ENCODE peak calls at places on chromosomes 3 and 15, in six cellular contexts. P is MM.1S, V is fibroblast of lung, K is neural progenitor cell, R is hepatocyte, Y is GM23248. O is an unnamed sample. For H4K20me1, the result is how much of the 10 kb centered on the place peaks cover.

GRCh38 chr3:71893702-71894479 is 108.9 kb upstream of the PROK2 start:
- DNase-seq in P (no peak), V (no peak), K (no peak), R (no peak), Y (no peak), O (no peak)

GRCh38 chr3:53970656-53971055 is 79.0 kb upstream of the SELENOK start:
- DNase-seq in P (no peak), V (no peak), K (peak), R (peak), Y (no peak), O (no peak)

GRCh38 chr3:49602877-49603411 is 48.7 kb downstream of the BSN start:
- DNase-seq in P (no peak), V (no peak), K (no peak), R (no peak), Y (no peak), O (no peak)

GRCh38 chr3:194243172-194243861 is 107.4 kb downstream of the HES1 start:
- DNase-seq in P (no peak), V (no peak), K (no peak), R (no peak), Y (no peak), O (no peak)

GRCh38 chr15:70362911-70363310 is 265.2 kb upstream of the TLE3 start:
- DNase-seq in P (no peak), V (peak), K (peak), R (peak), Y (peak), O (peak)

GRCh38 chr15:57158997-57159668 is 217.2 kb upstream of the CGNL1 start:
- DNase-seq in P (no peak), V (peak), K (no peak), R (no peak), Y (no peak), O (no peak)

GRCh38 chr3:129560931-129561594 is 18.1 kb downstream of the H1-8 start:
- DNase-seq in P (no peak), V (peak), K (no peak), R (peak), Y (peak), O (no peak)

GRCh38 chr15:69749797-69750196 is 297.2 kb downstream of the RPLP1 start:
- DNase-seq in P (peak), V (peak), K (no peak), R (no peak), Y (no peak), O (peak)

GRCh38 chr15:69474846-69475455 is 22.3 kb downstream of the RPLP1 start:
- DNase-seq in P (no peak), V (no peak), K (no peak), R (no peak), Y (peak), O (no peak)

GRCh38 chr3:29137601-29138000 is 143.3 kb upstream of the RBMS3 start:
- DNase-seq in P (no peak), V (no peak), K (no peak), R (no peak), Y (no peak), O (no peak)

GRCh38 chr15:52787123-52787503 is 3.0 kb downstream of the ONECUT1 start:
- DNase-seq in P (no peak), V (no peak), K (peak), R (no peak), Y (no peak), O (no peak)

GRCh38 chr15:67456677-67457529 is 64.0 kb upstream of the C15orf61 start:
- DNase-seq in P (peak), V (peak), K (peak), R (peak), Y (peak), O (peak)

GRCh38 chr3:115706311-115706829 is 83.1 kb downstream of the GAP43 start:
- DNase-seq in P (no peak), V (no peak), K (no peak), R (peak), Y (no peak), O (no peak)

GRCh38 chr3:129007792-129008191 is 6.7 kb downstream of the EFCC1 start:
- DNase-seq in P (no peak), V (no peak), K (no peak), R (no peak), Y (no peak), O (no peak)

GRCh38 chr3:65347166-65347565 is 659.4 kb upstream of the ADAMTS9 start:
- DNase-seq in P (no peak), V (no peak), K (no peak), R (no peak), Y (no peak), O (no peak)

GRCh38 chr3:58824285-58824684 is 157.7 kb upstream of the FAM3D start:
- DNase-seq in P (no peak), V (peak), K (peak), R (peak), Y (peak), O (peak)

GRCh38 chr3:182500294-182500693 is 293.0 kb upstream of the ATP11B start:
- DNase-seq in P (no peak), V (no peak), K (peak), R (no peak), Y (no peak), O (no peak)

GRCh38 chr3:57596495-57597239 is 477 bp downstream of the ARF4 start:
- DNase-seq in P (peak), V (peak), K (peak), R (peak), Y (peak), O (peak)
- H4K20me1 ChIP-seq in P (under half), V (under half), K (under half), R (under half), Y (under half), O (under half)

GRCh38 chr3:64152100-64152499 is 73.2 kb downstream of the PRICKLE2 start:
- DNase-seq in P (no peak), V (peak), K (no peak), R (peak), Y (peak), O (no peak)

GRCh38 chr3:64149886-64150285 is 75.4 kb downstream of the PRICKLE2 start:
- DNase-seq in P (no peak), V (no peak), K (no peak), R (no peak), Y (no peak), O (no peak)

GRCh38 chr3:64150527-64151238 is 74.6 kb downstream of the PRICKLE2 start:
- DNase-seq in P (no peak), V (peak), K (no peak), R (peak), Y (peak), O (no peak)

GRCh38 chr3:64152676-64153466 is 72.4 kb downstream of the PRICKLE2 start:
- DNase-seq in P (no peak), V (no peak), K (no peak), R (no peak), Y (no peak), O (no peak)

GRCh38 chr3:64151335-64151871 is 73.9 kb downstream of the PRICKLE2 start:
- DNase-seq in P (no peak), V (peak), K (no peak), R (no peak), Y (no peak), O (no peak)
- H4K20me1 ChIP-seq in P (under half), V (under half), K (under half), R (under half), Y (under half), O (under half)

DNA sequence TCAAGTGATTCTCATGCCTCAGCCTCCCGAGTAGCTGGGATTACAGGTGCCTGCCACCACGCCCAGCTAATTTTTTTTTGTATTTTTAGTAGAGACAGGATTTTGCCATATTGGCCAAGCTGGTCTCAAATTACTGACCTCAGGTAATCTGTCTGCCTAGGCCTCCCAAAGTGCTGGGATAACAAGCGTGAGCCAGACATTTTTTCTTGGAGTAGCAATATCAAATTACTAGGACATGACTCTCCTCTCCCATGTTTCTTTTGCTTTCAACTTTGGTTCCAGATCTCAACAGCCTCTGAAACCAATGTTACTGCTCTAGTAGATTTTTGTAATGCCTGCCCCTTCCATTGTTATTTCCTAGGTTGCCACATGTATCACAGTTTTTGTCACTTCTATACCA is 462.0 kb downstream of the GBE1 start:
- DNase-seq in P (no peak), V (no peak), K (no peak), R (no peak), Y (no peak), O (no peak)
- H4K20me1 ChIP-seq in P (under half), V (under half), K (under half), R (under half), Y (under half), O (under half)

GRCh38 chr15:23572844-23573243 is 7.4 kb downstream of the MKRN3 start:
- DNase-seq in P (no peak), V (no peak), K (no peak), R (no peak), Y (no peak), O (no peak)

GRCh38 chr15:23569513-23569912 is 4.0 kb downstream of the MKRN3 start:
- DNase-seq in P (no peak), V (no peak), K (no peak), R (no peak), Y (no peak), O (no peak)

GRCh38 chr15:23566070-23567050 is 886 bp downstream of the MKRN3 start:
- DNase-seq in P (no peak), V (peak), K (no peak), R (no peak), Y (no peak), O (no peak)

GRCh38 chr15:23567921-23568320 is 2.4 kb downstream of the MKRN3 start:
- DNase-seq in P (no peak), V (no peak), K (no peak), R (no peak), Y (no peak), O (no peak)

DNA sequence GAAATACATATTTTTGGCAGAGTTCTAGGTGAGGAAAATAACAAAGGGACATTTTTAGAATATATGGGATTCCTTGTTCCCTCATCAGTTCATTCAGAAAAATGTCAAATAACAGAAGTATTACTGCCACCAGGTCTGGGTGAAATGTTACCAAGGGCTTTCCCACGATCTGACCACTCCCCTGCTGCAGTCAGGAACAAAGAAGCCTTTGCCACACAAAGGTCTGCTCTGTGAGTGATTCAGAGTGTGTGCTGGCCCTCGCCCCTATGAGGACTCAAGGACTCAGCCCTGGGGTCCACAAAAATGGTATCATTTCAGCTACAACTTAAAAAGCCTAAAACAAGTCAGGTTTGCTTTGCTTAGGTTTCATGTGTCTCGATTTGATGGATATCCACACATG is 5.0 kb downstream of the MKRN3 start:
- DNase-seq in P (no peak), V (no peak), K (peak), R (no peak), Y (no peak), O (no peak)
- H4K20me1 ChIP-seq in P (under half), V (under half), K (under half), R (under half), Y (under half), O (under half)

DNA sequence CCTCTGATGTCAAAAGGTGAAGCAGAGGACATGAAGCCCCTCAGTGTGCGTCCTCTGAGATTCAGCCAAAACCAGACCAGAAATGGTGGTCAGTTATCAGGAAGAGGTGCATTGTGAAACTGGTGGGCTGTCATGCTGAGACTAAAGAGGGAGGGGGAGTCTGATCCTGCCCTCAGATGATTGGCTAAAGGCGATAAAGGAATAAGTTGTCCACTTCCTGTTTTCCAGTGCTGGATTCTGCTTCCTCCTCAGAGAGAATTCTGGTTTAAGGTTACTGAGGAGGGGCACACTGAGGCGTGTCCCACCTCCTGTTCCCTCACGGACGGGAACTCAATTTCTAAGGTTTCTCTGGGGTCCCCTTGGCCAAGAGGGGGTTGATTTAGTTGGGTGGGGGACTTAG is 97.0 kb upstream of the UBE3A start:
- DNase-seq in P (no peak), V (no peak), K (no peak), R (no peak), Y (no peak), O (no peak)
- H4K20me1 ChIP-seq in P (under half), V (under half), K (under half), R (under half), Y (under half), O (under half)

DNA sequence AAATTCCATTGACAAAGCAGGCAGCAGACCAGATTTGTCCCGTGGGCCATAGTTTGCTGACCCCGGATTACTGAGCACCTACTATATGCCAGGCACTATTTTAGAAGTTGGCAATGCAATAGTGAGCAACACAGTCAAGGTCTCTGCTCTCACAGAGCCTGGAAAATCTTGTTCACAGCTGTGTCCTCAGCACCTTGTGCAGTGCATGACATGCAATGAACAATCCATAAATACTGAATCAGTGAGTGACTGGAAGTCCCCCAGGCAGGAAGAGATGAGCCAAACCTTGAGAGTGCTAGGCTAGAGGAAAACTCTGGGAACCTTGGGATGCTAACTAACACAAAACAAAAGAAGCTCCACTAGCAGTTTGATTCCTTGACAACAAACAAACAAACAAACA is 14.4 kb downstream of the TM4SF1 start:
- DNase-seq in P (no peak), V (no peak), K (no peak), R (no peak), Y (peak), O (no peak)
- H4K20me1 ChIP-seq in P (under half), V (under half), K (under half), R (under half), Y (under half), O (under half)

GRCh38 chr3:141491081-141491480 is 4.3 kb downstream of the RASA2 start:
- DNase-seq in P (no peak), V (no peak), K (no peak), R (no peak), Y (no peak), O (no peak)
- H4K20me1 ChIP-seq in P (under half), V (under half), K (half or more), R (under half), Y (under half), O (half or more)

DNA sequence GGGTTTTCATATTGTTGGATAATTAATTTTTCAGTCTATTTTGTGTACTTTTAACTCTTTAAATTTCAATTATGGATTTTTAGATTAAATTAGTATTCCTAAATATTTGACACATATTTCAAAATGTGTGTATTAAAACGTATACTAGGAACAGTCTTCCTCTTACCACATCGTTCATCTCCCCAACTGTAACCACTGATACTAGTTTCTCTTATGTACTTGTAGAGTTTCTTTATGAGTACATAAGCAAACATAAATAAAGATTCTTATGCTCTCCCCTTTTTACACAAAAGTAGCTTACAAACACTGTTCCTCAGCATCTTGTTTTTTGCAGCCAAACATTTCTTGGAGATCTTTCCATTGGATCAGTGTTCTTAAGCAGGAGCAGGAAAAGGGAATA is 45.9 kb downstream of the CMSS1 start:
- DNase-seq in P (no peak), V (no peak), K (no peak), R (no peak), Y (no peak), O (no peak)
- H4K20me1 ChIP-seq in P (under half), V (under half), K (under half), R (under half), Y (under half), O (under half)

GRCh38 chr15:73607405-73607804 is 25.8 kb downstream of the NPTN start:
- DNase-seq in P (no peak), V (no peak), K (no peak), R (no peak), Y (no peak), O (no peak)
- H4K20me1 ChIP-seq in P (under half), V (under half), K (half or more), R (half or more), Y (under half), O (under half)

DNA sequence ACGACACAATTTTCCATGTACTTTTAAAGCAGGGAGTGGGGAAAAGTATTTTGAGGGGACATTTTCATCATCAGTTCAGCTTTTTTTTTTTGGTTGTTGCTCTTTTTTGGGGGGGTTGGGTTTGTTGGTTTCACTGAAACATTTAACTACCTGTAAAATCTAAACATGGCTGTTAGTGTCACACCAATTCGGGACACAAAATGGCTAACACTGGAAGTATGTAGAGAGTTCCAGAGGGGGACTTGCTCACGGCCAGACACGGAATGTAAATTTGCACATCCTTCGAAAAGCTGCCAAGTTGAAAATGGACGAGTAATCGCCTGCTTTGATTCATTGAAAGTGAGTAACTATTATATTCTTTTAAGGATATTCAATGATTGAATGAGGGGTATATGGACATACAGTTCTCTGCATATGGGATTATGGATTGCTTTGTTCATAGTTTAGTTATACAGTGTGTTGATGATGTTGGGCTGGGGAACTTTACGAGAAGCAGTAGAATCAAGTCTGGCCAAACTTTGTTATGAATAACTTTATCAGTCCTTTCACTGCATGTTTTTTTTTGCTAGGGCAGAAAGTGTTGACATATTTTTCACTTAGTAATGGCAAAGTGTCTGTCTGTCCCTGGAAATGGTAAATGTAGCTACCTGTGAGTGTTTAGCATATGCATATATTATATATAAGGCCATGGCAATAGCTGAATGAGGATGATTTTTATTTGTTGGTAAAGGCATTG is 31.5 kb downstream of the MBNL1 start:
- DNase-seq in P (no peak), V (no peak), K (no peak), R (no peak), Y (peak), O (no peak)
- H4K20me1 ChIP-seq in P (half or more), V (under half), K (under half), R (under half), Y (under half), O (under half)